ENCODE peak calls at places on chromosomes 5 and 9, in four cellular contexts. I is thyroid gland, Q is pancreas, H is ovary. D is an unnamed sample.

GRCh38 chr9:18075253-18075977 is 398.5 kb upstream of the ADAMTSL1 start:
- DNase-seq in H (peak), I (no peak), Q (peak), D (no peak)

GRCh38 chr5:2388005-2388361 is 363.5 kb downstream of the IRX2 start:
- DNase-seq in I (no peak), Q (no peak), H (no peak), D (no peak)

GRCh38 chr9:105296889-105297288 is 52.4 kb downstream of the SLC44A1 start:
- DNase-seq in I (no peak), Q (no peak), H (no peak), D (no peak)

GRCh38 chr5:122258241-122258640 is 53.8 kb upstream of the SNCAIP start:
- DNase-seq in Q (no peak), H (no peak), I (no peak), D (no peak)

GRCh38 chr5:1322036-1322903 is 22.6 kb downstream of the CLPTM1L start:
- DNase-seq in H (peak), I (no peak), Q (peak), D (peak)

GRCh38 chr5:181053760-181054122 is 13.7 kb downstream of the BTNL9 start:
- DNase-seq in Q (no peak), H (no peak), I (peak), D (no peak)

GRCh38 chr9:135422340-135422944 is 57.1 kb upstream of the PPP1R26 start:
- DNase-seq in H (no peak), I (no peak), Q (no peak), D (no peak)

GRCh38 chr5:150511641-150512367 is 3.9 kb downstream of the NDST1 start:
- DNase-seq in Q (no peak), H (peak), I (no peak), D (no peak)

GRCh38 chr5:80369521-80369920 is 38.3 kb upstream of the ZFYVE16 start:
- DNase-seq in I (no peak), H (no peak), Q (no peak), D (no peak)

GRCh38 chr5:5564884-5565283 is 142.4 kb downstream of the ICE1 start:
- DNase-seq in Q (no peak), H (no peak), I (no peak), D (no peak)

GRCh38 chr9:13750639-13751038 is 471.1 kb upstream of the MPDZ start:
- DNase-seq in H (no peak), I (no peak), Q (no peak), D (no peak)

GRCh38 chr9:35835216-35835604 is 6.2 kb downstream of the TMEM8B start:
- DNase-seq in I (no peak), H (no peak), Q (peak), D (no peak)

GRCh38 chr5:54347221-54347865 is 37.0 kb upstream of the ARL15 start:
- DNase-seq in H (no peak), Q (no peak), I (no peak), D (no peak)

GRCh38 chr5:96048763-96049162 is 87.1 kb upstream of the ELL2 start:
- DNase-seq in I (no peak), H (no peak), Q (peak), D (no peak)

GRCh38 chr5:96045888-96046287 is 84.2 kb upstream of the ELL2 start:
- DNase-seq in I (no peak), Q (no peak), H (no peak), D (no peak)

DNA sequence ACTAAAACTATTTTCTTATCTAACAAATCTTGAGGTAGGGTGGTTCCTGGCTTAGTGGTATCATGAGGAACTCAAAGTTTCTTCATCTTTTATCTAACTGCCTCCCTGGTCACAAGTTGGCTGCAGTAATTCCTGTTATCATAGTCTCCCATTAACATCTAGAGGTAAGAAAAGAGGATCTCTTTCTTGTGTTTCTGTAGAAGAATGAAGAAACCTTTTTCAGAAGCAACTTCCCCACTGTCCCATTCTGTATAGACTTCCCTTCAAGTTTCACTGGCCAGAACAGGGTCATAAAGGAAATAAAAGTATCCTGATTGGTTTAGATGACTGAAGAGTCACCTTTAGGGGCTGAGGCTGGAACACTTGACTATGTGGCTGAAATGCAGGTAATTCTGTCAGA is 81.8 kb upstream of the ELL2 start:
- DNase-seq in H (no peak), Q (no peak), I (no peak), D (no peak)
- TF ChIP-seq CTCF in H (no peak), Q (no peak), I (no peak), D (no peak)

GRCh38 chr9:123135458-123135857 is 102.0 kb downstream of the GPR21 start:
- DNase-seq in Q (no peak), H (no peak), I (no peak), D (no peak)
- H3K4me3 ChIP-seq in Q (no peak), H (no peak), I (no peak), D (no peak)

GRCh38 chr5:56671571-56671970 is 143.8 kb upstream of the MAP3K1 start:
- DNase-seq in Q (no peak), I (no peak), H (no peak), D (no peak)

GRCh38 chr5:56676091-56676768 is 139.1 kb upstream of the MAP3K1 start:
- DNase-seq in Q (no peak), I (no peak), H (no peak), D (no peak)

GRCh38 chr5:56670916-56671315 is 144.4 kb upstream of the MAP3K1 start:
- DNase-seq in Q (no peak), H (no peak), I (no peak), D (no peak)

GRCh38 chr5:56669534-56670483 is 145.5 kb upstream of the MAP3K1 start:
- DNase-seq in Q (peak), I (peak), H (no peak), D (no peak)

GRCh38 chr5:56673171-56673570 is 142.2 kb upstream of the MAP3K1 start:
- DNase-seq in I (no peak), Q (no peak), H (no peak), D (no peak)
- H3K27ac ChIP-seq in I (no peak), Q (no peak), H (no peak), D (no peak)

DNA sequence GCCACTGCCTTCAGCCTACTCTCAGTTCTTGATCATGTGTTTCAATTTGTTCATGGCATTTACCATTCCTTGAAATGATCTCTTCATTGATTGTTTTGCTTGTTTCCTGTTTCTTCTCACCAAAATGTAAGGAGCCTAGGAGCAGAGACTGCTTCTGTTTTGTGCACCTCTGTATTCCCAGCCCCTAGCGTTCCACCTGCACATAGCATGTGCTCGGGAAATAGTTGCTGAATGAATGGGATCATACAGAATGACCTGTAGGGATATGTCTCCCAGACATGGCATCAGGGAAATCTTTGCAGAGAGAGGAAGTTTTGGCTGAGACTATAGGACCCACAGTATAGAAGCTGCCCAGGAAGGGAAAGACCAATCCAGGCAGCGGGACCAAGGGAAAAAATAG is 6.2 kb upstream of the CERCAM start:
- DNase-seq in I (no peak), Q (no peak), H (no peak), D (no peak)
- TF ChIP-seq CTCF in I (no peak), Q (no peak), H (no peak), D (no peak)

DNA sequence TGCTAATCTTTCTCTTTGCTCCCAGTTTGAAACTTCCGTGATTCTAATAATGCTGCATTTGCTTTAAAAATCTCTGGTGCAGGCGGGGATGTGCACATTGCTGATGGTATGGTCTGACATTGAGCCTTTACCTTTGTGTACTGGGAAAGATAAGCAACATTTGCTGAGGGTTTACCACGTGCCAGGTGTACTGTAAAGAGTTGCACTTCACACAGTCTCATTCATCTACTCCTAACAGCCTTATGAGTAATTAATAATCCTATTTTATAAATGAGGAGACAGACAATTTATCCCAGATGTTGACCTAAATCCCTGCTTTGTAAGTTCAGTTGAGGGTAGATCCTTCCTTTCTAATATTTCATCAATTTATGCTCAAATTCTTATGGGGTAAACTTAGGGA is 726 bp upstream of the ADGRV1 start:
- DNase-seq in Q (no peak), H (no peak), I (no peak), D (no peak)
- H3K4me3 ChIP-seq in Q (peak), H (no peak), I (no peak), D (peak)

DNA sequence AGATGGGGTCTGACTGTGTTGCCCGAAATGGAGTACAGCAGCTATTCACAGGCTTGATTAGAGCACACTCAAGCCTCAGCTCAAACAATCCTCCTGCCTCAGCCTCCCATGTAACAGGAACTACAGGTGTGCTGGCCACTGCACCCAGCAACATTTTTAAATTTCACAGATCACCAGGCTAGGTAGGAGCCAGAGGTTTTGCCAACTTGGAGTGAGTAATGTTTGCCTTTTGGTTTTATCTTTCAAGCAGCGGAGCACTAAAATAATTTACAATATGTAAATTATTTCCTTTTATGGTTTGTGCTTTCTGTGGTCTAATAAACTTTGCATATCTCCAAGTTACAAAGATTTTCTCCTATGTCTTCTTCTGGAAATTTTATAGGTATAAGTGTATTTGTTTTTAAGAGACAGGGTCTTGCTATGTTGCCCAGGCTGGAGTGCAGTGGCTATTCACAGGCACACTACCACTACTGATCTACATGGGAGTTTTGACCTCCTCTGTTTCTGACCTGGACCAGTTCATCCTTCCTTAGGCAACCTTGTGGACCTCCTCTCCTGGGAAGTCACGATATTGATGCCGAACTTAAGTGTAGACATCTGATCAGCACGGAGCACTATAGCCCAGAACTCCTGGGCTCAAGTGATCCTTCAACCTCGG is 67.2 kb upstream of the SUSD1 start:
- DNase-seq in I (no peak), H (no peak), Q (no peak), D (no peak)
- H3K27ac ChIP-seq in I (no peak), H (no peak), Q (no peak), D (no peak)

GRCh38 chr5:109844695-109845094 is 155.0 kb downstream of the MAN2A1 start:
- DNase-seq in I (no peak), Q (no peak), H (no peak), D (no peak)

GRCh38 chr5:109849478-109850088 is 159.9 kb downstream of the MAN2A1 start:
- DNase-seq in H (no peak), I (no peak), Q (no peak), D (no peak)

GRCh38 chr5:109838157-109838556 is 148.4 kb downstream of the MAN2A1 start:
- DNase-seq in Q (no peak), H (no peak), I (no peak), D (no peak)

GRCh38 chr5:109848130-109848529 is 158.4 kb downstream of the MAN2A1 start:
- DNase-seq in H (no peak), Q (no peak), I (no peak), D (no peak)

GRCh38 chr5:109844148-109844547 is 154.4 kb downstream of the MAN2A1 start:
- DNase-seq in I (no peak), Q (no peak), H (no peak), D (no peak)
- TF ChIP-seq CTCF in I (peak), Q (peak), H (no peak), D (no peak)